ENCODE peak calls at places on chromosomes 12 and 14, in eight cellular contexts. S, G, D, K, B, J, F and I are unnamed samples.

GRCh38 chr14:76806446-76806845 is 6.2 kb downstream of the ANGEL1 start:
- DNase-seq in K (no peak), D (no peak), B (no peak), S (no peak), F (no peak), G (no peak), J (no peak), I (no peak)

GRCh38 chr12:94735985-94736384 is 85.6 kb upstream of the TMCC3 start:
- DNase-seq in G (no peak), K (no peak), S (no peak), D (no peak), F (no peak), J (no peak), B (no peak), I (no peak)

GRCh38 chr14:102661614-102662013 is 69.2 kb downstream of the RCOR1 start:
- DNase-seq in S (no peak), F (no peak), D (no peak), J (no peak), G (no peak), K (no peak), B (no peak), I (no peak)

GRCh38 chr12:100267603-100268281 is 765 bp downstream of the SCYL2 start:
- DNase-seq in B (peak), F (peak), S (no peak), K (no peak), J (peak), D (peak), G (no peak), I (peak)

GRCh38 chr12:112167728-112168525 is 42.6 kb downstream of the TRAFD1 start:
- DNase-seq in F (no peak), J (no peak), K (no peak), G (no peak), S (no peak), B (no peak), D (no peak), I (no peak)

GRCh38 chr14:75141967-75142366 is 15.1 kb upstream of the NEK9 start:
- DNase-seq in D (no peak), F (peak), B (peak), S (peak), G (no peak), K (peak), J (peak), I (peak)

GRCh38 chr12:114684098-114684869 is at the start of gene TBX3:
- DNase-seq in S (peak), F (peak), D (no peak), K (no peak), G (peak), J (peak), B (peak), I (peak)

GRCh38 chr12:85280138-85280983 is at the start of gene ALX1:
- DNase-seq in G (no peak), B (no peak), D (no peak), J (peak), S (peak), F (peak), K (no peak), I (peak)

GRCh38 chr14:39175445-39176262 is 600 bp downstream of the PNN start:
- DNase-seq in K (peak), F (peak), S (peak), J (peak), G (no peak), D (no peak), B (peak), I (peak)

GRCh38 chr14:41718477-41719166 is 111.9 kb downstream of the LRFN5 start:
- DNase-seq in S (no peak), K (no peak), G (no peak), D (no peak), J (no peak), F (no peak), B (peak), I (no peak)

GRCh38 chr12:106893451-106893850 is 62.3 kb upstream of the TMEM263 start:
- DNase-seq in G (no peak), K (no peak), F (no peak), S (no peak), J (no peak), D (no peak), B (peak), I (no peak)

GRCh38 chr12:119222222-119222951 is 43.7 kb downstream of the HSPB8 start:
- DNase-seq in F (no peak), D (no peak), B (no peak), K (no peak), G (no peak), J (no peak), S (no peak), I (no peak)

GRCh38 chr12:123516221-123516780 is 17.2 kb downstream of the RILPL1 start:
- DNase-seq in B (no peak), S (no peak), K (no peak), F (no peak), J (peak), D (no peak), G (no peak), I (no peak)

GRCh38 chr14:49946320-49947141 is 53.6 kb downstream of the ARF6 start:
- DNase-seq in B (peak), G (no peak), K (peak), S (peak), D (no peak), J (no peak), F (no peak), I (peak)
- TF ChIP-seq EZH2phosphoT487 in B (no peak), G (no peak), K (no peak), S (no peak), D (no peak), J (no peak), F (no peak), I (no peak)

GRCh38 chr12:49980501-49981158 is 7.9 kb downstream of the AQP6 start:
- DNase-seq in G (no peak), S (peak), J (peak), D (no peak), B (no peak), F (no peak), K (no peak), I (no peak)

GRCh38 chr12:49984476-49984890 is 11.7 kb downstream of the AQP6 start:
- DNase-seq in B (no peak), G (no peak), F (no peak), D (no peak), K (no peak), S (no peak), J (peak), I (no peak)

GRCh38 chr12:49983892-49984291 is 11.1 kb downstream of the AQP6 start:
- DNase-seq in D (no peak), G (no peak), S (peak), K (no peak), B (peak), F (no peak), J (peak), I (peak)

GRCh38 chr12:49984960-49985359 is 12.2 kb downstream of the AQP6 start:
- DNase-seq in J (no peak), G (no peak), S (no peak), D (no peak), F (no peak), K (no peak), B (no peak), I (no peak)

DNA sequence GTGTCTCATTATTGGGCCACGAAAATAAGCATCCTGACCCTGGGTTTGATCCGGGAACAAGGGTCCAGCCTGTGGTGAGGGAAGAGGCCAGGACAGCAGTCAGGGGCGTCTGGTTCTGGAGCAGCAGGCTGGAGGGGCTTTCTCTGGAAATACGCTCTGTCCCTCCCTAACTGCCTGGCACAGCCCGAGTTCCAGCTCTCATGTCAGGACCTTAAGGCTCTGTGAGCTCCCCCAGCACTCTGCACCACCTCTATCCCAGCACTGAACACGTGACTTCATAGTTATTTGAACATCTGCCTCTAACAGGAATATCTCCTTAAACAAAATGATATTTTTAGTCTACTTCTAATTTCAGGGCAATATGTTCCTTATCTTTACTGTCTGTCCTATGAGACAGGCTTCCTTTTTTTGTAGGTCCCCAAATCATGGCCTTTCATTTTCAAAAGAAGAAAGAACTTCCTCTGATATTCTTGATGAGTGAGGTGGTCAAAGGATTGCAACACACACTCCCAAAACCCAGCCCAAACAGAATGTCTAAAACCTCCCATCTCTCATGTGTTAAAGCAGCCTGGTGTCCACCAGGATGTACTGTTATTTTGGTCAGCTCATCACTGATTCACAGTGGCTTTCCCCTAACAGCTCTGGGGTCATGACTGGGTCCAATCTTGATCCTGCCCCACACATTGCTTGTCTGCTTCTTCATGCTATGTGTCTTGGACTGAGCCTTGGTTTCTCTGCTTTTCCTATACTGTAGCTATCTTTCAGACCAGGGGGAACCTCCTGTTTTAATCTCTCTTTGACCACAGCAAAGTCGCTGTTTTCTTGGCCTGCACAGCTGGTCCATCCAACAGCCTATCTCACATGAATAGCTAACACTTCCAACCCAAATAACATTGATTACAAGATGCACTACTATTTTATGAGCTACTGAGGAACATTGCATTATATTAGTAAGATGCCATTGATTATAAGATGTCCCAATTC is 9.8 kb downstream of the AQP6 start:
- DNase-seq in F (no peak), G (no peak), B (no peak), J (no peak), S (no peak), K (no peak), D (no peak), I (no peak)
- TF ChIP-seq CTCF in F (no peak), G (no peak), B (no peak), J (no peak), S (no peak), K (no peak), D (no peak), I (no peak)

GRCh38 chr12:77388611-77389265 is 323.4 kb upstream of the E2F7 start:
- DNase-seq in J (no peak), K (no peak), S (no peak), G (no peak), B (no peak), D (no peak), F (no peak), I (no peak)

GRCh38 chr12:77382096-77382742 is 316.9 kb upstream of the E2F7 start:
- DNase-seq in J (no peak), G (no peak), K (no peak), D (no peak), F (peak), S (no peak), B (no peak), I (no peak)

GRCh38 chr12:77387214-77387613 is 321.8 kb upstream of the E2F7 start:
- DNase-seq in F (no peak), K (no peak), B (no peak), D (no peak), S (no peak), G (no peak), J (no peak), I (no peak)

GRCh38 chr12:77384941-77385340 is 319.6 kb upstream of the E2F7 start:
- DNase-seq in J (no peak), S (no peak), K (no peak), G (no peak), D (no peak), F (no peak), B (no peak), I (no peak)
- TF ChIP-seq EZH2phosphoT487 in J (no peak), S (no peak), K (no peak), G (no peak), D (no peak), F (no peak), B (no peak), I (no peak)

GRCh38 chr12:68331500-68331868 is 678 bp downstream of the MDM1 start:
- DNase-seq in D (peak), F (no peak), J (no peak), K (peak), B (peak), G (no peak), S (no peak), I (peak)

GRCh38 chr12:68335462-68335861 is 3.3 kb upstream of the MDM1 start:
- DNase-seq in D (no peak), B (no peak), F (no peak), S (no peak), J (no peak), G (no peak), K (no peak), I (no peak)

GRCh38 chr12:68332726-68333630 is 816 bp upstream of the MDM1 start:
- DNase-seq in J (no peak), K (no peak), B (peak), F (no peak), S (no peak), D (no peak), G (no peak), I (no peak)

GRCh38 chr12:68331869-68332725 is at the start of gene MDM1:
- DNase-seq in K (peak), F (peak), D (peak), J (peak), S (peak), B (peak), G (peak), I (peak)

GRCh38 chr12:68334136-68334535 is 2.0 kb upstream of the MDM1 start:
- DNase-seq in G (no peak), F (peak), S (peak), D (no peak), J (peak), K (peak), B (peak), I (no peak)
- TF ChIP-seq CTCF in G (peak), F (peak), S (no peak), D (no peak), J (peak), K (no peak), B (peak), I (no peak)

GRCh38 chr12:120365675-120366340 is 3.2 kb downstream of the MSI1 start:
- DNase-seq in G (no peak), B (no peak), F (no peak), D (no peak), K (no peak), S (no peak), J (no peak), I (peak)
- TF ChIP-seq EZH2phosphoT487 in G (no peak), B (no peak), F (no peak), D (no peak), K (no peak), S (no peak), J (no peak), I (no peak)